ENCODE peak calls at places on chromosome 5, in ten cellular contexts. M is ELR, Q is fibroblast of lung, I is bronchial epithelial cell, F is 8988T, Y is fibroblast of mammary gland, R is EL, W is iPS-NIHi11, D is GM12891, Z is endodermal cell. A is an unnamed sample.

GRCh38 chr5:27475063-27475462 is 436.7 kb upstream of the CDH9 start:
- DNase-seq in Z (no peak), M (no peak), W (no peak), I (no peak), D (no peak), Q (no peak), Y (no peak), F (no peak), R (no peak), A (no peak)

GRCh38 chr5:139387611-139388197 is 2.0 kb downstream of the MZB1 start:
- DNase-seq in M (no peak), W (no peak), F (no peak), Q (no peak), D (no peak), I (no peak), Z (peak; percentile 43), Y (no peak), R (no peak), A (no peak)

GRCh38 chr5:160165137-160166068 is 46.2 kb upstream of the PWWP2A start:
- DNase-seq in D (no peak), Q (peak; percentile 99), W (peak; percentile 65), M (peak; percentile 99), R (peak; percentile 99), Z (peak; percentile 92), F (peak; percentile 66), I (peak; percentile 97), Y (peak; percentile 100), A (peak; percentile 96)

GRCh38 chr5:96517294-96517693 is 84.2 kb upstream of the PCSK1 start:
- DNase-seq in W (no peak), F (no peak), R (no peak), Z (no peak), M (no peak), Q (peak; percentile 53), D (no peak), I (no peak), Y (peak; percentile 73), A (no peak)

GRCh38 chr5:32852535-32852934 is 141.4 kb downstream of the NPR3 start:
- DNase-seq in Y (peak; percentile 87), D (no peak), I (peak; percentile 52), R (peak; percentile 89), M (peak; percentile 56), W (peak; percentile 61), Z (peak; percentile 80), F (peak; percentile 23), Q (peak; percentile 88), A (peak; percentile 50)

GRCh38 chr5:157649091-157649490 is 3.1 kb downstream of the SOX30 start:
- DNase-seq in I (no peak), W (no peak), Y (no peak), D (no peak), Q (no peak), F (no peak), M (no peak), Z (no peak), R (no peak), A (no peak)

GRCh38 chr5:165029471-165029870 is 1524.1 kb downstream of the MAT2B start:
- DNase-seq in Y (peak; percentile 0), I (no peak), F (peak; percentile 14), Z (peak; percentile 80), M (peak; percentile 7), Q (peak; percentile 44), R (no peak), D (no peak), W (peak; percentile 38), A (no peak)

GRCh38 chr5:157915638-157916037 is 56.7 kb upstream of the CLINT1 start:
- DNase-seq in D (no peak), W (no peak), Z (no peak), Y (peak; percentile 44), F (no peak), R (peak; percentile 16), M (no peak), Q (peak; percentile 65), I (peak; percentile 34), A (no peak)

GRCh38 chr5:154194348-154195329 is 4.1 kb downstream of the GALNT10 start:
- DNase-seq in I (peak; percentile 63), M (no peak), Z (peak; percentile 80), R (peak; percentile 41), Q (peak; percentile 88), W (peak; percentile 68), F (no peak), D (no peak), Y (peak; percentile 63), A (no peak)

GRCh38 chr5:139903805-139904565 is 108.4 kb downstream of the PSD2 start:
- DNase-seq in Q (no peak), F (no peak), W (peak; percentile 85), Z (peak; percentile 81), R (no peak), M (no peak), D (peak; percentile 78), Y (no peak), I (no peak), A (peak; percentile 35)

GRCh38 chr5:167918492-167919267 is 372.8 kb upstream of the WWC1 start:
- DNase-seq in I (no peak), D (no peak), F (no peak), R (no peak), Y (no peak), M (no peak), Q (no peak), Z (no peak), W (no peak), A (no peak)

GRCh38 chr5:145510324-145510723 is 324.8 kb downstream of the PRELID2 start:
- DNase-seq in Y (peak; percentile 72), I (no peak), Z (no peak), Q (peak; percentile 62), D (no peak), F (no peak), M (no peak), R (peak; percentile 25), W (no peak), A (no peak)

GRCh38 chr5:112143684-112144083 is 275.4 kb downstream of the EPB41L4A start:
- DNase-seq in Z (no peak), M (no peak), Y (no peak), F (no peak), W (no peak), I (no peak), R (no peak), Q (peak; percentile 90), D (no peak), A (no peak)

GRCh38 chr5:178382689-178383276 is 150.2 kb upstream of the PHYKPL start:
- DNase-seq in W (peak; percentile 52), Q (no peak), Z (peak; percentile 57), R (no peak), F (no peak), I (no peak), M (no peak), Y (no peak), D (no peak), A (no peak)

GRCh38 chr5:139795074-139796001 is at the start of gene PSD2:
- DNase-seq in I (no peak), Y (no peak), D (peak; percentile 53), Q (peak; percentile 16), W (peak; percentile 90), Z (peak; percentile 81), R (no peak), M (peak; percentile 15), F (peak; percentile 73), A (no peak)

GRCh38 chr5:72378636-72379289 is 58.6 kb downstream of the PTCD2 start:
- DNase-seq in D (no peak), Z (no peak), W (peak; percentile 42), Q (peak; percentile 83), I (peak; percentile 93), M (peak; percentile 97), F (no peak), R (peak; percentile 94), Y (peak; percentile 92), A (peak; percentile 43)

GRCh38 chr5:173138707-173139106 is 5.6 kb upstream of the BNIP1 start:
- DNase-seq in W (no peak), Y (no peak), R (no peak), I (no peak), M (no peak), Q (no peak), D (no peak), Z (no peak), F (no peak), A (no peak)